ENCODE peak calls at places on chromosomes 16 and 17, in four cellular contexts. H is HEK293T, Z is fibroblast of the conjunctiva, U is neural crest cell. F is an unnamed sample.

GRCh38 chr17:82372063-82372590 is 562 bp downstream of the UTS2R start:
- DNase-seq in Z (no peak), U (no peak), H (no peak), F (no peak)

GRCh38 chr17:76179496-76180467 is 38.7 kb upstream of the FOXJ1 start:
- DNase-seq in U (no peak), H (no peak), Z (no peak), F (peak)

GRCh38 chr17:80408872-80409271 is 6.1 kb upstream of the ENDOV start:
- DNase-seq in H (no peak), U (no peak), Z (no peak), F (no peak)

GRCh38 chr17:72338847-72339790 is 218.3 kb downstream of the SOX9 start:
- DNase-seq in H (no peak), Z (peak), U (no peak), F (no peak)

GRCh38 chr16:106623-107324 is 28.7 kb downstream of the MPG start:
- DNase-seq in Z (peak), H (peak), U (peak), F (peak)

GRCh38 chr16:84284168-84284722 is 10.4 kb upstream of the WFDC1 start:
- DNase-seq in Z (peak), U (peak), H (no peak), F (no peak)

GRCh38 chr16:67546091-67546501 is 16.2 kb upstream of the CTCF start:
- DNase-seq in H (no peak), U (no peak), Z (no peak), F (no peak)

GRCh38 chr16:19757762-19758595 is 39.9 kb downstream of the IQCK start:
- DNase-seq in U (no peak), H (no peak), Z (no peak), F (no peak)

GRCh38 chr17:64059756-64060155 is 39.3 kb upstream of the ICAM2 start:
- DNase-seq in U (no peak), H (no peak), Z (no peak), F (no peak)

GRCh38 chr16:87968541-87968940 is 17.3 kb downstream of the BANP start:
- DNase-seq in Z (no peak), H (no peak), U (no peak), F (no peak)

GRCh38 chr17:48719642-48720262 is 2.6 kb downstream of the PRAC1 start:
- DNase-seq in Z (no peak), H (peak), U (no peak), F (no peak)

GRCh38 chr16:56615353-56615752 is 7.0 kb downstream of the MT2A start:
- DNase-seq in U (no peak), H (no peak), Z (no peak), F (no peak)

GRCh38 chr16:27291106-27291505 is 22.5 kb upstream of the NSMCE1 start:
- DNase-seq in Z (no peak), H (no peak), U (no peak), F (no peak)

GRCh38 chr17:12727076-12727750 is 61.5 kb downstream of the MYOCD start:
- DNase-seq in Z (peak), U (no peak), H (no peak), F (no peak)

GRCh38 chr16:77043076-77043475 is 147.9 kb upstream of the MON1B start:
- DNase-seq in H (no peak), Z (peak), U (no peak), F (no peak)

GRCh38 chr16:12157510-12158093 is 181.1 kb downstream of the SNX29 start:
- DNase-seq in Z (no peak), H (no peak), U (no peak), F (no peak)

GRCh38 chr16:23948949-23949392 is 113.2 kb downstream of the PRKCB start:
- DNase-seq in U (no peak), Z (no peak), H (no peak), F (peak)

GRCh38 chr17:13016881-13017622 is 775 bp downstream of the ELAC2 start:
- DNase-seq in Z (no peak), U (no peak), H (no peak), F (no peak)

GRCh38 chr16:67169011-67169451 is 1.3 kb upstream of the NOL3 start:
- DNase-seq in U (no peak), Z (no peak), H (no peak), F (no peak)

F was measured in CD8-positive, alpha-beta T cell.